ENCODE peak calls at places on chromosomes 4 and X, in five cellular contexts. V, U, B, P and Z are unnamed samples.

GRCh38 chr4:42489095-42489494 is 91.8 kb downstream of the SHISA3 start:
- DNase-seq in V (no peak), U (no peak), B (no peak), P (no peak), Z (no peak)

GRCh38 chr4:53622739-53623151 is 31.5 kb upstream of the LNX1 start:
- DNase-seq in V (no peak), U (no peak), B (no peak), P (peak), Z (peak)

GRCh38 chrX:70476934-70477733 is 32.5 kb downstream of the DLG3 start:
- DNase-seq in V (no peak), U (peak), B (peak), P (peak), Z (peak)

GRCh38 chr4:151653548-151653918 is 107.3 kb downstream of the GATB start:
- DNase-seq in V (no peak), U (no peak), B (no peak), P (peak), Z (no peak)

GRCh38 chr4:68498413-68499007 is 51.2 kb downstream of the TMPRSS11E start:
- DNase-seq in V (peak), U (peak), B (peak), P (peak), Z (peak)

GRCh38 chrX:17944833-17945497 is 83.9 kb upstream of the RAI2 start:
- DNase-seq in V (no peak), U (peak), B (peak), P (no peak), Z (no peak)

GRCh38 chr4:98688416-98689290 is 30.2 kb upstream of the TSPAN5 start:
- DNase-seq in V (no peak), U (peak), B (no peak), P (peak), Z (peak)

GRCh38 chr4:38409852-38410251 is 254.1 kb upstream of the KLF3 start:
- DNase-seq in V (no peak), U (no peak), B (no peak), P (no peak), Z (no peak)

GRCh38 chr4:48079972-48080391 is 54.1 kb downstream of the TXK start:
- DNase-seq in V (no peak), U (peak), B (peak), P (peak), Z (peak)

GRCh38 chr4:8185280-8185679 is 13.8 kb upstream of the SH3TC1 start:
- DNase-seq in V (no peak), U (peak), B (no peak), P (peak), Z (peak)

GRCh38 chrX:91434351-91435168 is at the start of gene PABPC5:
- DNase-seq in V (peak), U (peak), B (peak), P (peak), Z (peak)

GRCh38 chr4:98626350-98626749 is 32.1 kb downstream of the TSPAN5 start:
- DNase-seq in V (peak), U (peak), B (peak), P (peak), Z (peak)

GRCh38 chr4:617644-618330 is 7.6 kb upstream of the PDE6B start:
- DNase-seq in V (no peak), U (peak), B (no peak), P (no peak), Z (no peak)

GRCh38 chr4:82947498-82947897 is 47.0 kb downstream of the THAP9 start:
- DNase-seq in V (no peak), U (no peak), B (no peak), P (no peak), Z (no peak)

GRCh38 chr4:147160908-147161513 is 215.3 kb upstream of the TTC29 start:
- DNase-seq in V (no peak), U (peak), B (peak), P (peak), Z (peak)

GRCh38 chr4:85391568-85392410 is 83.2 kb upstream of the ARHGAP24 start:
- DNase-seq in V (no peak), U (no peak), B (no peak), P (no peak), Z (no peak)

GRCh38 chr4:169659736-169660670 is 39.6 kb downstream of the CLCN3 start:
- DNase-seq in V (peak), U (peak), B (peak), P (peak), Z (peak)

GRCh38 chrX:47573334-47574095 is 8.7 kb upstream of the TIMP1 start:
- DNase-seq in V (peak), U (peak), B (no peak), P (no peak), Z (no peak)

GRCh38 chr4:155944516-155944915 is 9.2 kb downstream of the CTSO start:
- DNase-seq in V (no peak), U (no peak), B (no peak), P (no peak), Z (no peak)

GRCh38 chr4:41890085-41890484 is 45.1 kb upstream of the TMEM33 start:
- DNase-seq in V (no peak), U (peak), B (no peak), P (no peak), Z (no peak)

GRCh38 chr4:38173935-38174334 is 213.7 kb downstream of the PTTG2 start:
- DNase-seq in V (no peak), U (peak), B (no peak), P (no peak), Z (no peak)

GRCh38 chrX:106862972-106863688 is 40.0 kb downstream of the RIPPLY1 start:
- DNase-seq in V (no peak), U (peak), B (peak), P (no peak), Z (peak)

GRCh38 chrX:115616943-115617563 is 56.1 kb downstream of the PLS3 start:
- DNase-seq in V (no peak), U (peak), B (peak), P (peak), Z (peak)

GRCh38 chrX:31508338-31508737 is 436.5 kb upstream of the FTHL17 start:
- DNase-seq in V (no peak), U (no peak), B (no peak), P (no peak), Z (peak)

GRCh38 chr4:183541081-183542045 is 36.5 kb downstream of the ING2 start:
- DNase-seq in V (no peak), U (no peak), B (no peak), P (no peak), Z (no peak)

GRCh38 chrX:136725446-136726104 is 55.2 kb downstream of the ARHGEF6 start:
- DNase-seq in V (no peak), U (peak), B (no peak), P (peak), Z (peak)

GRCh38 chr4:39987505-39987904 is 9.8 kb upstream of the PDS5A start:
- DNase-seq in V (no peak), U (no peak), B (no peak), P (no peak), Z (no peak)

GRCh38 chr4:55075823-55076418 is 49.5 kb downstream of the KDR start:
- DNase-seq in V (no peak), U (no peak), B (no peak), P (no peak), Z (peak)

GRCh38 chr4:28760003-28760402 is 1899.4 kb downstream of the STIM2 start:
- DNase-seq in V (no peak), U (no peak), B (no peak), P (no peak), Z (no peak)

GRCh38 chrX:67949270-67949669 is 405.4 kb downstream of the AR start:
- DNase-seq in V (no peak), U (no peak), B (no peak), P (no peak), Z (no peak)

GRCh38 chr4:65508169-65508568 is 162.1 kb downstream of the EPHA5 start:
- DNase-seq in V (no peak), U (peak), B (peak), P (no peak), Z (peak)

GRCh38 chrX:103175944-103176753 is 38.8 kb upstream of the BEX4 start:
- DNase-seq in V (peak), U (peak), B (peak), P (peak), Z (peak)

GRCh38 chr4:84433603-84434232 is 65.4 kb downstream of the NKX6-1 start:
- DNase-seq in V (no peak), U (no peak), B (no peak), P (no peak), Z (no peak)

GRCh38 chrX:29491659-29492058 is 723.7 kb upstream of the MAGEB2 start:
- DNase-seq in V (no peak), U (no peak), B (no peak), P (no peak), Z (no peak)

GRCh38 chr4:75849459-75849858 is 52.8 kb downstream of the PPEF2 start:
- DNase-seq in V (no peak), U (no peak), B (no peak), P (no peak), Z (no peak)

GRCh38 chrX:19334945-19335626 is 8.6 kb upstream of the PDHA1 start:
- DNase-seq in V (no peak), U (peak), B (peak), P (no peak), Z (peak)

GRCh38 chrX:19332983-19333382 is 10.7 kb upstream of the PDHA1 start:
- DNase-seq in V (peak), U (no peak), B (peak), P (peak), Z (no peak)
- H3K4me3 ChIP-seq in V (no peak), U (no peak), B (no peak), P (no peak), Z (no peak)

GRCh38 chr4:18100657-18101056 is 79.1 kb upstream of the LCORL start:
- DNase-seq in V (no peak), U (no peak), B (no peak), P (no peak), Z (no peak)
- H3K4me3 ChIP-seq in V (no peak), U (no peak), B (no peak), P (no peak), Z (no peak)

GRCh38 chr4:73589261-73589847 is 30.9 kb downstream of the RASSF6 start:
- DNase-seq in V (no peak), U (peak), B (no peak), P (peak), Z (peak)
- H3K4me3 ChIP-seq in V (no peak), U (no peak), B (no peak), P (no peak), Z (no peak)

GRCh38 chr4:158179465-158179864 is 6.6 kb upstream of the GASK1B start:
- DNase-seq in V (no peak), U (no peak), B (no peak), P (no peak), Z (no peak)
- H3K4me3 ChIP-seq in V (no peak), U (no peak), B (no peak), P (no peak), Z (no peak)

GRCh38 chr4:2365054-2365912 is 53.2 kb downstream of the ZFYVE28 start:
- DNase-seq in V (no peak), U (peak), B (no peak), P (no peak), Z (no peak)

GRCh38 chr4:2363951-2364653 is 54.3 kb downstream of the ZFYVE28 start:
- DNase-seq in V (no peak), U (no peak), B (peak), P (no peak), Z (no peak)

GRCh38 chr4:2366252-2367192 is 51.9 kb downstream of the ZFYVE28 start:
- DNase-seq in V (no peak), U (no peak), B (no peak), P (peak), Z (no peak)

GRCh38 chr4:2364654-2365053 is 53.8 kb downstream of the ZFYVE28 start:
- DNase-seq in V (peak), U (peak), B (peak), P (peak), Z (peak)

DNA sequence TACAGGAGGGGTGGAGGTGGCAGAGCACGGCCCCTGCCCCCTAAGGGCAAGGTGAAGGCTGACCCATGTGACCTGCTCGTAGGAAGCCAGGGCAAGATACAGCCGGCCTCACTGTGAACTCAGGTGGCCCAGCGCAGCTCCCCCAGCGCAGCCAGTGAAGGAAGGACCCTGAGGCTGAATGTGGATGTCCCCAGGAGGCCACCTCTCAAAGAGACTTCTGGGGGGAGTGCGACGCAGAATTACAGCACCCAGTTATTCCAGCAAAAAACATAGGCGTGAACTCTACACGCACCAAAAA is 52.6 kb downstream of the ZFYVE28 start:
- DNase-seq in V (no peak), U (no peak), B (no peak), P (no peak), Z (no peak)
- H3K4me3 ChIP-seq in V (no peak), U (no peak), B (no peak), P (no peak), Z (no peak)

DNA sequence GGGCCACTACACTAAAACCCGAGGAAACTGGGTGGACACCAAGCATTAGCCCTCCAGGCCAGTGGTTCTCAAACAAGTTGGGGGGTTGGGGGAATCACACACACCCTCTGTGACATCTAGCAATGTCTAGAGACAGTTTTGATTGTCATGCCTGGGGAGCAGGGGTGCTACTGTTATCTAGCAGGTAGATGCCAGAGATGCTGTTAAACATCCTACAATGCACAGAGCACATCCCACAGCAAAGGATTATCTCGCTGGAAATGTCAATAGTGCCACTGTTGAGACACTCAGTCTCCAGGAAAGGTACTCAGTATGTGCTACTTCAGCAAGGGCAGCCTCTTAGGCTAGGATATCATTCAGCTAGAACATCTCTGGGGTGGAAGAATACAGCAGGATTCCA is 1.3 kb downstream of the SMC1A start:
- DNase-seq in V (no peak), U (no peak), B (peak), P (no peak), Z (no peak)
- H3K4me3 ChIP-seq in V (no peak), U (peak), B (peak), P (peak), Z (peak)

GRCh38 chr4:3294401-3295241 is 1.8 kb downstream of the RGS12 start:
- DNase-seq in V (no peak), U (no peak), B (no peak), P (no peak), Z (no peak)
- H3K4me3 ChIP-seq in V (no peak), U (no peak), B (peak), P (peak), Z (no peak)

DNA sequence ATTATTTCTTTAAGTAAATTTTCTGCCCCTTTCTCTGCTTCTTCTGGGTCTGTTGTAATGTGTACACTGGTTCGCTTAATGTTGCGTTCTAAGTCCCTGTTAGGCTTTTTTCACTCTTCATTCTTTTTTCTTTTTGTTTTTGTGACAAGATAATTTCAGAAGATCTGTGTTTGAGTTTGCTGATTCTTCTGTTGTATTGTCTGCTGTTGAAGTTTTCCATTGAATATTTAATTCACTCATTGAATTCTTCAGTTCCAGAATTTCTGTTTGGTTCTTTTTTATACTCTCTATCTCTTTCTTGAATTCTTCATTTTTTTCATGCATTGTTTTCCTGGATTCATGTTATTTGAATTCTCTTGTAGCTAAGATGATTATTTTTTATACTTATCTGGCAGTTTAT is 66.3 kb upstream of the NUDT6 start:
- DNase-seq in V (no peak), U (no peak), B (no peak), P (no peak), Z (no peak)
- H3K4me3 ChIP-seq in V (no peak), U (no peak), B (no peak), P (no peak), Z (no peak)

DNA sequence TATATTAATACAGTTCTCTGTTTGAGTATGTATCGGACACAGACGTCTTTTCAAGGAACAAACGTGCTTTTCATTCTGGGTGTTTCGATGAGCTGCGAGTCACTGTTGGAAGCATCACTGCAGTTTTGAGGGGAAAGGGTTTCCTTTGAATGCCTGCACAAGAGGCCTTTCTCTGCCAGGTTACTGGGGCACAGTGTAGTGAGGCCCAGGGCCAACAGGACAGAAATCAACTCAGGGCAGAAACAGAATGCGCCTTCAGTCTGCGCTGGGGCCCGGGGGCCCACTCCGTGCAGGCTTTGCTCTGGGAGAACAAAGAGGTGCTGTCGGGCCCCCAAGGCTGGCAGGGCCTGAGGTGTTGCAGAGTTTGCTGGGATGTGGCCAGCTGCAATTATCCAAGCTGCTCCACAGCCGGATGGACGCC is 2.3 kb upstream of the PPP2R3B start:
- DNase-seq in V (no peak), U (no peak), B (no peak), P (no peak), Z (no peak)
- H3K4me3 ChIP-seq in V (no peak), U (no peak), B (no peak), P (no peak), Z (no peak)